ENCODE peak calls at places on chromosomes 6 and 20, in seven cellular contexts. One of them, this sample, is unnamed. For H3K27me3, the result is how much of the 10 kb centered on the place peaks cover.

GRCh38 chr6:137654365-137654981 is 160.3 kb upstream of the OLIG3 start:
- DNase-seq in heart left ventricle: no peak
- DNase-seq in heart right ventricle: no peak
- DNase-seq in bronchial epithelial cell: no peak
- DNase-seq in CD8-positive, alpha-beta T cell: no peak
- DNase-seq in dorsolateral prefrontal cortex: no peak
- DNase-seq in transverse colon: no peak
- DNase-seq in this sample: no peak

GRCh38 chr6:1686117-1687098 is 76.7 kb downstream of the FOXC1 start:
- DNase-seq in CD8-positive, alpha-beta T cell: no peak
- DNase-seq in dorsolateral prefrontal cortex: no peak
- DNase-seq in bronchial epithelial cell: peak
- DNase-seq in heart right ventricle: peak
- DNase-seq in transverse colon: no peak
- DNase-seq in heart left ventricle: no peak
- DNase-seq in this sample: no peak

GRCh38 chr20:17533396-17533795 is 2.2 kb upstream of the BFSP1 start:
- DNase-seq in dorsolateral prefrontal cortex: no peak
- DNase-seq in CD8-positive, alpha-beta T cell: no peak
- DNase-seq in transverse colon: no peak
- DNase-seq in heart left ventricle: no peak
- DNase-seq in bronchial epithelial cell: peak
- DNase-seq in heart right ventricle: no peak
- DNase-seq in this sample: no peak

GRCh38 chr6:82013561-82014275 is 233.8 kb downstream of the IBTK start:
- DNase-seq in transverse colon: no peak
- DNase-seq in CD8-positive, alpha-beta T cell: no peak
- DNase-seq in dorsolateral prefrontal cortex: no peak
- DNase-seq in heart left ventricle: no peak
- DNase-seq in heart right ventricle: peak
- DNase-seq in bronchial epithelial cell: peak
- DNase-seq in this sample: no peak

GRCh38 chr20:37319120-37319717 is 26.7 kb upstream of the SRC start:
- DNase-seq in heart right ventricle: no peak
- DNase-seq in heart left ventricle: no peak
- DNase-seq in dorsolateral prefrontal cortex: no peak
- DNase-seq in transverse colon: no peak
- DNase-seq in CD8-positive, alpha-beta T cell: no peak
- DNase-seq in bronchial epithelial cell: no peak
- DNase-seq in this sample: no peak

GRCh38 chr6:31701666-31702420 is 1.3 kb downstream of the ABHD16A start:
- DNase-seq in heart right ventricle: peak
- DNase-seq in bronchial epithelial cell: no peak
- DNase-seq in transverse colon: no peak
- DNase-seq in heart left ventricle: no peak
- DNase-seq in dorsolateral prefrontal cortex: no peak
- DNase-seq in CD8-positive, alpha-beta T cell: no peak
- DNase-seq in this sample: peak

GRCh38 chr20:22063753-22064152 is 358.3 kb downstream of the PAX1 start:
- DNase-seq in CD8-positive, alpha-beta T cell: no peak
- DNase-seq in heart left ventricle: no peak
- DNase-seq in heart right ventricle: no peak
- DNase-seq in dorsolateral prefrontal cortex: no peak
- DNase-seq in bronchial epithelial cell: no peak
- DNase-seq in transverse colon: no peak
- DNase-seq in this sample: no peak

GRCh38 chr20:63686492-63687321 is 9.7 kb upstream of the TNFRSF6B start:
- DNase-seq in heart left ventricle: peak
- DNase-seq in dorsolateral prefrontal cortex: no peak
- DNase-seq in heart right ventricle: peak
- DNase-seq in bronchial epithelial cell: peak
- DNase-seq in transverse colon: peak
- DNase-seq in CD8-positive, alpha-beta T cell: no peak
- DNase-seq in this sample: peak

GRCh38 chr20:9581509-9581908 is 67.1 kb downstream of the LAMP5 start:
- DNase-seq in dorsolateral prefrontal cortex: no peak
- DNase-seq in bronchial epithelial cell: no peak
- DNase-seq in heart right ventricle: no peak
- DNase-seq in heart left ventricle: no peak
- DNase-seq in transverse colon: no peak
- DNase-seq in CD8-positive, alpha-beta T cell: no peak
- DNase-seq in this sample: no peak

GRCh38 chr6:15063253-15063853 is 182.5 kb upstream of the JARID2 start:
- DNase-seq in heart left ventricle: peak
- DNase-seq in heart right ventricle: peak
- DNase-seq in dorsolateral prefrontal cortex: no peak
- DNase-seq in bronchial epithelial cell: peak
- DNase-seq in CD8-positive, alpha-beta T cell: no peak
- DNase-seq in transverse colon: peak
- DNase-seq in this sample: peak

GRCh38 chr20:50297498-50298348 is 107.1 kb downstream of the CEBPB start:
- DNase-seq in transverse colon: no peak
- DNase-seq in heart right ventricle: no peak
- DNase-seq in heart left ventricle: no peak
- DNase-seq in bronchial epithelial cell: no peak
- DNase-seq in dorsolateral prefrontal cortex: no peak
- DNase-seq in CD8-positive, alpha-beta T cell: no peak
- DNase-seq in this sample: peak

GRCh38 chr6:12968839-12969558 is 252.4 kb downstream of the PHACTR1 start:
- DNase-seq in transverse colon: no peak
- DNase-seq in bronchial epithelial cell: no peak
- DNase-seq in CD8-positive, alpha-beta T cell: no peak
- DNase-seq in dorsolateral prefrontal cortex: no peak
- DNase-seq in heart left ventricle: no peak
- DNase-seq in heart right ventricle: no peak
- DNase-seq in this sample: no peak

GRCh38 chr6:116444991-116445566 is 16.1 kb upstream of the CALHM6 start:
- DNase-seq in transverse colon: no peak
- DNase-seq in heart left ventricle: no peak
- DNase-seq in bronchial epithelial cell: no peak
- DNase-seq in CD8-positive, alpha-beta T cell: no peak
- DNase-seq in dorsolateral prefrontal cortex: no peak
- DNase-seq in heart right ventricle: no peak
- DNase-seq in this sample: no peak

GRCh38 chr6:15551798-15552197 is 111.0 kb downstream of the DTNBP1 start:
- DNase-seq in CD8-positive, alpha-beta T cell: no peak
- DNase-seq in dorsolateral prefrontal cortex: no peak
- DNase-seq in heart left ventricle: no peak
- DNase-seq in bronchial epithelial cell: no peak
- DNase-seq in transverse colon: no peak
- DNase-seq in heart right ventricle: peak
- DNase-seq in this sample: no peak

GRCh38 chr20:2585811-2586210 is 49.4 kb downstream of the TMC2 start:
- DNase-seq in bronchial epithelial cell: peak
- DNase-seq in CD8-positive, alpha-beta T cell: no peak
- DNase-seq in heart left ventricle: no peak
- DNase-seq in dorsolateral prefrontal cortex: no peak
- DNase-seq in heart right ventricle: no peak
- DNase-seq in transverse colon: no peak
- DNase-seq in this sample: no peak

GRCh38 chr6:81694214-81694613 is 58.3 kb downstream of the TENT5A start:
- DNase-seq in CD8-positive, alpha-beta T cell: no peak
- DNase-seq in transverse colon: no peak
- DNase-seq in dorsolateral prefrontal cortex: no peak
- DNase-seq in heart right ventricle: no peak
- DNase-seq in bronchial epithelial cell: no peak
- DNase-seq in heart left ventricle: no peak
- DNase-seq in this sample: no peak

GRCh38 chr6:166450167-166450873 is 67.6 kb upstream of the MPC1 start:
- DNase-seq in heart right ventricle: no peak
- DNase-seq in bronchial epithelial cell: no peak
- DNase-seq in CD8-positive, alpha-beta T cell: no peak
- DNase-seq in dorsolateral prefrontal cortex: no peak
- DNase-seq in transverse colon: no peak
- DNase-seq in heart left ventricle: no peak
- DNase-seq in this sample: no peak

GRCh38 chr20:19181552-19181951 is 30.9 kb upstream of the SLC24A3 start:
- DNase-seq in transverse colon: no peak
- DNase-seq in dorsolateral prefrontal cortex: no peak
- DNase-seq in bronchial epithelial cell: peak
- DNase-seq in heart left ventricle: no peak
- DNase-seq in CD8-positive, alpha-beta T cell: no peak
- DNase-seq in heart right ventricle: no peak
- DNase-seq in this sample: no peak

GRCh38 chr20:48686238-48687096 is 141.3 kb downstream of the PREX1 start:
- DNase-seq in transverse colon: no peak
- DNase-seq in heart left ventricle: no peak
- DNase-seq in bronchial epithelial cell: no peak
- DNase-seq in dorsolateral prefrontal cortex: no peak
- DNase-seq in CD8-positive, alpha-beta T cell: no peak
- DNase-seq in heart right ventricle: peak
- DNase-seq in this sample: peak

GRCh38 chr6:139754898-139755754 is 380.7 kb upstream of the CITED2 start:
- DNase-seq in transverse colon: no peak
- DNase-seq in dorsolateral prefrontal cortex: no peak
- DNase-seq in heart right ventricle: no peak
- DNase-seq in CD8-positive, alpha-beta T cell: no peak
- DNase-seq in heart left ventricle: no peak
- DNase-seq in bronchial epithelial cell: no peak
- DNase-seq in this sample: no peak

GRCh38 chr20:41204304-41205265 is 67.2 kb downstream of the PLCG1 start:
- DNase-seq in heart left ventricle: no peak
- DNase-seq in transverse colon: no peak
- DNase-seq in dorsolateral prefrontal cortex: no peak
- DNase-seq in CD8-positive, alpha-beta T cell: no peak
- DNase-seq in bronchial epithelial cell: no peak
- DNase-seq in heart right ventricle: no peak
- DNase-seq in this sample: no peak

DNA sequence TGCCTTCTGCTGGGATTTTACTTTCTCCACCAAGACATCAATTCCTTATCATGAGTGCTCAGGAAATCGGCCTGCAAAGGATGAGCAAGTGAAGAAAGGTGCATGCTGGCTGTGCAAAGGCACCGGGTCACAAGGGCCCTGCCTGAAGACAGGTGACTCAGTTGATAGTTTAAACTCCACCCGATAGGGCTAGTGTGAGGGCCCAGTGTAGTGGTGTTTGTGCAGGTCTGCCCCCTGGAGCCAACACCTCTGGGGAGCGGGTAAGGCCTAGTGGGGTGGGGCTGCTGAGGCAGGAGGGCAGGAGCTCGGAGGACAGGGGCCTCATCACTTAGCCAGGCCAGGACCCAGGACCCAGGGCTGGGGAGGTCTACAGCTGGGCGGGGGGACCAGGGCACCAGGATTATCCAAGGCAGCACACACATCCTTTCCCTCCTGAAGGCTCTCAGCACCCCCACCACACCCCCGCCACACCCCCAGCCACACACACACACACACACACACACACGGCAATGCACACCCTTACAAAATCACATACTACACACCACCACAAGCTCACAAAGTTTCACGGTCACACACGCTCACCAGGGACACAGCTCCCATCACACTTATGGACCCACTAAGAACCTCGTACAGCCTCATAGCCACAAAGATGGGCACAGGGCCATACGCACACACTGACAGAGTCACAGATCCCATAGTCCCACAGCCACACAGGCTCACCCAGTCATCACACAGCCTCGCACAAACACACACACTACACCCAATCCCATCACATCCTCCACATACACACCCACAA is 75.4 kb downstream of the GRM4 start:
- DNase-seq in dorsolateral prefrontal cortex: no peak
- DNase-seq in CD8-positive, alpha-beta T cell: no peak
- DNase-seq in bronchial epithelial cell: no peak
- DNase-seq in heart left ventricle: no peak
- DNase-seq in transverse colon: no peak
- DNase-seq in heart right ventricle: no peak
- DNase-seq in this sample: no peak
- H3K27me3 ChIP-seq in dorsolateral prefrontal cortex: under half
- H3K27me3 ChIP-seq in CD8-positive, alpha-beta T cell: under half
- H3K27me3 ChIP-seq in bronchial epithelial cell: under half
- H3K27me3 ChIP-seq in heart left ventricle: under half
- H3K27me3 ChIP-seq in transverse colon: under half
- H3K27me3 ChIP-seq in heart right ventricle: under half
- H3K27me3 ChIP-seq in this sample: under half

GRCh38 chr6:30259140-30260035 is 46.2 kb upstream of the TRIM26 start:
- DNase-seq in bronchial epithelial cell: peak
- DNase-seq in heart right ventricle: peak
- DNase-seq in dorsolateral prefrontal cortex: peak
- DNase-seq in CD8-positive, alpha-beta T cell: peak
- DNase-seq in transverse colon: peak
- DNase-seq in heart left ventricle: peak
- DNase-seq in this sample: peak
- TF ChIP-seq CTCF in bronchial epithelial cell: peak
- TF ChIP-seq CTCF in heart right ventricle: peak
- TF ChIP-seq CTCF in dorsolateral prefrontal cortex: peak
- TF ChIP-seq CTCF in CD8-positive, alpha-beta T cell: peak
- TF ChIP-seq CTCF in transverse colon: no peak
- TF ChIP-seq CTCF in heart left ventricle: peak
- TF ChIP-seq CTCF in this sample: peak

GRCh38 chr20:57621426-57622200 is 1.4 kb upstream of the ZBP1 start:
- DNase-seq in heart right ventricle: no peak
- DNase-seq in heart left ventricle: no peak
- DNase-seq in bronchial epithelial cell: no peak
- DNase-seq in transverse colon: no peak
- DNase-seq in dorsolateral prefrontal cortex: no peak
- DNase-seq in CD8-positive, alpha-beta T cell: no peak
- DNase-seq in this sample: no peak

GRCh38 chr20:57619053-57619831 is 984 bp downstream of the ZBP1 start:
- DNase-seq in heart right ventricle: no peak
- DNase-seq in dorsolateral prefrontal cortex: no peak
- DNase-seq in heart left ventricle: no peak
- DNase-seq in bronchial epithelial cell: no peak
- DNase-seq in CD8-positive, alpha-beta T cell: peak
- DNase-seq in transverse colon: peak
- DNase-seq in this sample: peak

GRCh38 chr20:57622201-57622570 is 2.0 kb upstream of the ZBP1 start:
- DNase-seq in transverse colon: no peak
- DNase-seq in bronchial epithelial cell: peak
- DNase-seq in CD8-positive, alpha-beta T cell: no peak
- DNase-seq in dorsolateral prefrontal cortex: no peak
- DNase-seq in heart right ventricle: no peak
- DNase-seq in heart left ventricle: no peak
- DNase-seq in this sample: no peak

GRCh38 chr20:57620274-57620990 is at the start of gene ZBP1:
- DNase-seq in CD8-positive, alpha-beta T cell: peak
- DNase-seq in dorsolateral prefrontal cortex: no peak
- DNase-seq in heart left ventricle: no peak
- DNase-seq in transverse colon: peak
- DNase-seq in bronchial epithelial cell: no peak
- DNase-seq in heart right ventricle: no peak
- DNase-seq in this sample: no peak

DNA sequence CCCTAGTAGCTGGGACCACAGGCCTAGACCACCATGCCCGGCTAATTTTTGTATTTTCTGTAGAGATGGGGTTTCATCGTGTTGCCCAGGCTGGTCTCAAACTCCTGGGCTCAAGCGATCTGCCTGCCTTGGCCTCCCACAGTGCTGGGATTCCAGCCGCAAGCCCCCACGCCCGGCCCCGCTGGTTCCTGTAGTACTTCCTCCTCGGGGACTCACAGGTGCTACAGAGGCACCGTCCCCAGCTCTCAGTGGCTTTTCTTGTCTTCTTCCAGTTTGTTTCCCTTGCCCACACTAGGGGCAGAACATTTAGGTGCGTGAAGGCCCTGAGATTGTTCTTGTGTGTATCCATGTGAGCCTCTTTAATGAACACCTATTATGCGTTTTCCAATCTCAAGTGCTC is 773 bp upstream of the ZBP1 start:
- DNase-seq in bronchial epithelial cell: no peak
- DNase-seq in heart left ventricle: no peak
- DNase-seq in heart right ventricle: no peak
- DNase-seq in CD8-positive, alpha-beta T cell: no peak
- DNase-seq in transverse colon: peak
- DNase-seq in dorsolateral prefrontal cortex: no peak
- DNase-seq in this sample: no peak
- H3K27me3 ChIP-seq in bronchial epithelial cell: under half
- H3K27me3 ChIP-seq in heart left ventricle: under half
- H3K27me3 ChIP-seq in heart right ventricle: under half
- H3K27me3 ChIP-seq in CD8-positive, alpha-beta T cell: under half
- H3K27me3 ChIP-seq in transverse colon: under half
- H3K27me3 ChIP-seq in dorsolateral prefrontal cortex: under half
- H3K27me3 ChIP-seq in this sample: under half

GRCh38 chr6:125952764-125953501 is 3.6 kb upstream of the HINT3 start:
- DNase-seq in transverse colon: peak
- DNase-seq in heart left ventricle: no peak
- DNase-seq in heart right ventricle: no peak
- DNase-seq in bronchial epithelial cell: no peak
- DNase-seq in CD8-positive, alpha-beta T cell: no peak
- DNase-seq in dorsolateral prefrontal cortex: no peak
- DNase-seq in this sample: no peak
- TF ChIP-seq CTCF in transverse colon: no peak
- TF ChIP-seq CTCF in heart left ventricle: no peak
- TF ChIP-seq CTCF in heart right ventricle: no peak
- TF ChIP-seq CTCF in bronchial epithelial cell: peak
- TF ChIP-seq CTCF in CD8-positive, alpha-beta T cell: no peak
- TF ChIP-seq CTCF in dorsolateral prefrontal cortex: no peak
- TF ChIP-seq CTCF in this sample: no peak